ENCODE peak calls at places on chromosomes 5 and 9, in four cellular contexts. N is HepG2, B is SK-N-SH, K is GM12878. D is an unnamed sample.
A peak's percentile ranks its signal among the peaks of the same experiment; 100 is the strongest.

GRCh38 chr9:126152622-126153362 is 173.8 kb upstream of the MVB12B start:
- DNase-seq in K (no peak), B (no peak), N (no peak), D (no peak)

GRCh38 chr9:89743576-89744254 is 138.9 kb downstream of the GADD45G start:
- DNase-seq in N (no peak), B (peak; percentile 55), K (peak; percentile 71), D (peak; percentile 61)

GRCh38 chr9:124492818-124493217 is 14.4 kb downstream of the NR5A1 start:
- DNase-seq in K (no peak), N (no peak), B (no peak), D (no peak)

GRCh38 chr5:9785751-9786150 is 155.6 kb upstream of the TAS2R1 start:
- DNase-seq in N (no peak), B (no peak), K (no peak), D (no peak)

GRCh38 chr9:90964101-90965020 is 162.7 kb downstream of the SYK start:
- DNase-seq in K (no peak), B (peak; percentile 51), N (peak; percentile 3), D (no peak)

GRCh38 chr9:96413312-96414221 is 4.6 kb downstream of the ZNF367 start:
- DNase-seq in K (peak; percentile 66), B (no peak), N (no peak), D (no peak)

GRCh38 chr5:134101686-134102439 is 12.6 kb upstream of the TCF7 start:
- DNase-seq in K (peak; percentile 43), B (peak; percentile 85), N (peak; percentile 58), D (no peak)

GRCh38 chr5:141701341-141702119 is 19.5 kb upstream of the ARAP3 start:
- DNase-seq in N (no peak), K (peak; percentile 17), B (no peak), D (no peak)

GRCh38 chr9:17082343-17082742 is 52.5 kb upstream of the CNTLN start:
- DNase-seq in K (no peak), B (peak; percentile 63), N (no peak), D (peak; percentile 55)

GRCh38 chr5:155587458-155587857 is 573.9 kb downstream of the KIF4B start:
- DNase-seq in N (no peak), K (no peak), B (peak; percentile 38), D (no peak)

GRCh38 chr9:109048822-109049221 is 35.5 kb upstream of the CTNNAL1 start:
- DNase-seq in B (no peak), K (no peak), N (no peak), D (no peak)

GRCh38 chr5:372556-372910 is 51.0 kb downstream of the AHRR start:
- DNase-seq in N (no peak), B (peak; percentile 36), K (no peak), D (no peak)

GRCh38 chr9:112086627-112087026 is 88.5 kb downstream of the SUSD1 start:
- DNase-seq in K (no peak), B (peak; percentile 42), N (peak; percentile 7), D (no peak)

GRCh38 chr5:54443264-54443663 is 12.2 kb upstream of the HSPB3 start:
- DNase-seq in B (peak; percentile 40), N (peak; percentile 15), K (no peak), D (no peak)

DNA sequence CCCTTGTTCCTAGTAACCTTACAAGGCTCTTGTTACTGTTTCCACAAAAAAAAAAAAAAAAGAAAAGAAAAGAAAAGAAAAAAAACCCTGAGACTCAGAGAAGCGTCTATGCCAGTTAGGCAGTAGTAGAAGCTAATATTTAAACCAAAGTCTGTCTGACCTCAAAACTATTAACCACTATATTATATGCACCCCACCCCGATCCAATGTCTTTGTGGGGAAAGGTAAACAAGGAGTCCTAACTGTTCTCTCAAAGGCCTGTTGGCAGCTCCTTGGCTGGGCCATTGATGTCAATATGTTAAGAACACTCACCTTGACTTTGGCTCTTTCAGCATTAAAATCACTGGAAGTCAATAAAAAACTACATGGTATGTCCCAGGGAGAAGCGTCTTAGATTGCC is 308.4 kb upstream of the RPS23 start:
- DNase-seq in B (no peak), N (no peak), K (no peak), D (no peak)
- TF ChIP-seq TCF12 in B (no peak), N (no peak), K (no peak), D (no peak)

DNA sequence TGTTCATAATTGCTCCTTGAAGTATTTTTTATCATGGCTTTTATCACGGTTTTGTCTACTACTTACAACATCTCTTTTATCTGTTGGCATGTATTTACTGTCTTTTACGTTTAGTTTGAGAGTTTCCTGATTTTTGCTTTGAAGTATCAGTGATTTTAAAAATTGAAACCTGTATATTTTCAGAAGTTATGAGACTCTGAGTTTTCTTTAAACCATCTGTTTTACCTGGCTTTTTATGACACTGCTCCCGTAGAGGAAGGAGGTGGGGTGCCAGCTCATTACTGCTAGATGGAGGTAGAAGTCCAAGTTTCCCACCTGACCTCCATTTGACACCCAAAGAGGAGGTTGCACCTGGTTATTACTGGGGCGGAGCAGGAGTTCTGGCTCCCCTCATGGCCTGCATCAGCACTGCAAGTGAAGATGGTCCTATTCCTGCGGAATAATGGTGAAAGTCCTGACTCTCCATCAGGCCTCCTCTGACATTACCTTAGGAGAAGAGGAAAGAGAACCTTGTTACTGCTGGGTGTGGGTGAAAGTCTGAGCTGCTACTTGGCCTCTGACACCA is 10.0 kb upstream of the ZNF131 start:
- DNase-seq in N (peak; percentile 43), B (peak; percentile 32), K (no peak), D (peak; percentile 55)
- TF ChIP-seq TCF12 in N (no peak), B (no peak), K (no peak), D (no peak)

GRCh38 chr9:83544002-83544698 is 5.9 kb upstream of the FRMD3 start:
- DNase-seq in B (peak; percentile 56), K (peak; percentile 8), N (peak; percentile 75), D (no peak)
- TF ChIP-seq TCF12 in B (peak; percentile 35), K (no peak), N (no peak), D (no peak)

GRCh38 chr9:122053951-122054350 is 39.2 kb downstream of the TTLL11 start:
- DNase-seq in N (no peak), K (no peak), B (no peak), D (no peak)
- TF ChIP-seq TCF12 in N (no peak), K (no peak), B (peak; percentile 60), D (no peak)

DNA sequence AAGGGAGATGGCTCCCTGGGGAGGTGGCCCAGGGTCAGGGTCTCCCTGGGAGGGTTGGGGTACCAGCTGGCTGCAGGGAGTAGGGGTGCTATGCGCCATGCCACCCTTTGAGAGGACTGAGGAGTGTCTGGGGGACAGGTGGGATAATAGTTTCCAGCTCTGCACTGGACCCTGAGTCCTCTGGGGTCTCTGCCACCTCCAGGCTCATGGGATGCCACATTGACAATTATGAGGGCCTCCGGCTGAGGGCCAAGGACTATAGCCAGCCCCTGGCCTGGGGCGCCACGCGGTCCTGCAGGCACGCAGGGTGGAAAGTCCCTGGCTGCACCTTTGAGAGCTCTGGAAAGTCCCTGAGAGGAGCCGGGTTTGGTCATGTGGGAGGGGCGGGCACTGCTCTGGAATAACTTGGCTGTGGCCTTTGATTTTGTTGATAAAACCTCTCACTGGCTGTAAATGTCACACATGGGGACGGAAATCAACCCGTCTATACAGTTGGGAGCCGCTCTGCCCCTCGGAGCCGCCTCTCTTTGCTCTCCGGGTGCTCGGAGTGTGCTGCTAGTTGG is 16.0 kb downstream of the TRAF2 start:
- DNase-seq in B (no peak), K (peak; percentile 66), N (no peak), D (no peak)
- TF ChIP-seq TCF12 in B (no peak), K (peak; percentile 53), N (no peak), D (no peak)

D was measured in H1.